ENCODE peak calls at places on chromosome X, in seven cellular contexts. M is breast epithelium, G is RWPE2, Z is neural progenitor cell, X is tibial nerve, V is epithelial cell of esophagus, J is lower lobe of right lung. H is an unnamed sample.

GRCh38 chrX:132266583-132267355 is 47.5 kb upstream of the RAP2C start:
- DNase-seq in Z (no peak), M (no peak), V (peak; percentile 57), X (no peak), J (no peak), G (no peak), H (peak; percentile 81)

GRCh38 chrX:53320543-53321215 is 39.3 kb upstream of the IQSEC2 start:
- DNase-seq in V (no peak), G (no peak), Z (peak; percentile 17), X (no peak), M (no peak), J (peak; percentile 48), H (no peak)

GRCh38 chrX:86148024-86148511 is at the start of gene DACH2:
- DNase-seq in J (peak; percentile 74), Z (peak; percentile 89), M (peak; percentile 44), V (peak; percentile 84), G (no peak), X (peak; percentile 19), H (peak; percentile 25)

GRCh38 chrX:6095469-6095868 is 133.2 kb downstream of the NLGN4X start:
- DNase-seq in X (no peak), G (no peak), M (no peak), V (peak; percentile 10), J (no peak), Z (peak; percentile 36), H (no peak)

GRCh38 chrX:48025561-48025960 is 18.8 kb downstream of the SPACA5 start:
- DNase-seq in G (no peak), Z (peak; percentile 71), M (no peak), J (no peak), X (peak; percentile 66), V (peak; percentile 64), H (peak; percentile 70)

GRCh38 chrX:120839506-120839905 is 36.2 kb downstream of the CT47B1 start:
- DNase-seq in G (no peak), J (no peak), V (peak; percentile 14), Z (no peak), X (no peak), M (no peak), H (peak; percentile 70)

GRCh38 chrX:46551494-46552128 is 6.4 kb upstream of the ZNF674 start:
- DNase-seq in J (no peak), G (no peak), M (no peak), V (peak; percentile 34), X (no peak), Z (peak; percentile 9), H (peak; percentile 24)

GRCh38 chrX:153966841-153967535 is 4.6 kb downstream of the HCFC1 start:
- DNase-seq in X (no peak), V (peak; percentile 30), G (no peak), J (no peak), Z (no peak), M (no peak), H (peak; percentile 49)

GRCh38 chrX:103839404-103839803 is 7.3 kb upstream of the RAB9B start:
- DNase-seq in V (peak; percentile 2), Z (no peak), M (no peak), G (no peak), J (no peak), X (no peak), H (peak; percentile 33)

GRCh38 chrX:131752493-131753198 is 208.8 kb downstream of the OR13H1 start:
- DNase-seq in J (no peak), Z (no peak), M (peak; percentile 81), V (no peak), G (no peak), X (no peak), H (peak; percentile 89)

GRCh38 chrX:13845721-13846378 is 29.0 kb upstream of the GPM6B start:
- DNase-seq in M (peak; percentile 82), J (no peak), G (no peak), Z (no peak), V (peak; percentile 20), X (no peak), H (peak; percentile 95)

GRCh38 chrX:103517246-103517645 is 2.0 kb downstream of the RAB40A start:
- DNase-seq in M (no peak), G (no peak), J (no peak), V (peak; percentile 14), X (no peak), Z (no peak), H (peak; percentile 89)

GRCh38 chrX:39065051-39065871 is 264.0 kb downstream of the MID1IP1 start:
- DNase-seq in X (no peak), G (no peak), Z (peak; percentile 91), M (no peak), J (no peak), V (no peak), H (no peak)

GRCh38 chrX:2501246-2502102 is 698 bp upstream of the DHRSX start:
- DNase-seq in M (no peak), Z (no peak), J (no peak), V (no peak), X (no peak), G (no peak), H (no peak)

GRCh38 chrX:2499507-2499906 is 1.3 kb downstream of the DHRSX start:
- DNase-seq in M (no peak), Z (no peak), X (no peak), J (no peak), V (no peak), G (no peak), H (no peak)

GRCh38 chrX:2498781-2499302 is 1.9 kb downstream of the DHRSX start:
- DNase-seq in G (no peak), M (no peak), X (peak; percentile 35), V (peak; percentile 28), Z (peak; percentile 71), J (no peak), H (peak; percentile 35)

GRCh38 chrX:2500681-2501151 is at the start of the genes DHRSX and ZBED1:
- DNase-seq in V (peak; percentile 35), G (no peak), M (no peak), J (peak; percentile 62), Z (peak; percentile 84), X (no peak), H (no peak)

DNA sequence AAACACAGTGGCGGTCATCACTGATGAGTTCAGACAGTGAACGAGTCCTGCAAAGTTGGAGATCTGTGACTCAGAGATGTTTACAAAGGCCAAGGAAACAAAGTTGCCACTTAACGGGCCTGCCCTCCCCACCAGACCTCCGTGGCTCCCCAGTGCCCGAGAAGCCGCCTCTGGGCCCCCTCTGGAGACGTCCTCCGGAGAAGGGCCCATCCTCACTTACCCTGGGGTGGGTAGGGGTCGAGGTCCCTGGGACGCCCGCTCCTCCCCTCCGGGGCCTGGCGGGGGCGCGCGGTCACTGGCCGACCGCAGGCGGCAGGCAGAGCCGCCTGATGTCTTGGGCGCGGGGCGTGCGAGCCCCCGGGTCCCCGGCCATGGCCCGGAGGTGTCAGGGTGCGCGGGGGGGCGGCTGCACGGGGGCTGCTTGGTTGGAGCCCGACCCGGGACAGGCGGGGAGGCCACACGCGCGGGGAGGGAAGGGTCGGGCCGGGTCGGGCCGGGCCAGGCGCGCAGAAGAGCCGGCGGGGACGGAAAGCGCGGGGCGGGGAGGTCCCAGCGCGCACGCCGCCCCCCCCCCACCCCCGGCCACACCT is 590 bp downstream of the DHRSX start:
- DNase-seq in Z (peak; percentile 71), G (no peak), M (no peak), V (peak; percentile 60), J (peak; percentile 61), X (no peak), H (peak; percentile 77)
- TF ChIP-seq CTCF in Z (peak; percentile 35), G (no peak), M (no peak), V (no peak), J (no peak), X (no peak), H (no peak)

DNA sequence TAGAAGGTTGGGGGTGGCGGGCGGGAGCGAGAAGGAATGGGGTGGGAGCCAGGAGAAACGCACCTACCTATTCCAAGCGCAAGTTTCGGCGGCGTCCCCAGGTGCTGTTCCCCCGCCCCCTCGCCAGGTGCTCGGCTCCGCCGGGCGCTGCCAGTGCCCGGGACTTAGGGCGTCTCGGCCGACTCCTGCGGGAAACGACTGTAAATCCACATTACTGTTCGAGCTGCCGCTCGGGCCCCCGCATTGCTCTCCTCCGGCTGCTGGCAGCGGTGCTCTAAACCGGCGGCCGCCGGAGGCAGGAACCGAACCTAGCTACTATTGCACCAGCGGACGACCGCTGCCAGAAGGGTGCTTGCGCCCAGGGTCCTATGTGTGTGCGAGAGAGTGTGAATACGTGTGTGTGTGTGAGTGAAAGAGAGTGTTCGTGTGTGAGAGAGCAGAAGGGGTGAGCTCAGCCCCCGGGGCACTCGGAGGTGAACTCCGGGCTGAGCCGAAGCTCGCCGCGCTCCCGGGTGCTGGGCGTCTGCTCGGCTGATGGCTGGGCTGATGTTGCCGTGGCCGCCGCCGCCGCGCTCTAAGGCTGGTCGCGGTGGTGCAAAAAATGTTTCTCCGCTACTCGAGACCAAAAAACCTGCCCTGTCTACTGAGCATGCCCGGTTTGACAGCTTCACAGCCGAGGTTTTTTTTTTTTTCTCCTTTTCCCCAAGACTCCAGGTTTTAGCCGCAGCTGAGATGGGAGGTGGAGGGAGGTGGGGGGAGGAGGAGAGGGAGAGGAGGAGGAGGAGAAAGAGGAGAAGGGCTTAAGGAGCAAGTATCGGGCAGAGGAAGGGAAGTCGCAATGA is 115.7 kb upstream of the TEX13C start:
- DNase-seq in M (no peak), V (peak; percentile 25), J (peak; percentile 41), Z (peak; percentile 70), G (peak; percentile 12), X (no peak), H (no peak)
- H3K4me3 ChIP-seq in M (peak overlapping the region; percentile 50), V (peak overlapping the region; percentile 38), J (peak overlapping the region; percentile 42), Z (peak overlapping the region; percentile 41), G (no peak overlapping the region), X (peak overlapping the region; percentile 27), H (no peak overlapping the region)

GRCh38 chrX:25432396-25432795 is 416.6 kb upstream of the ARX start:
- DNase-seq in X (no peak), J (no peak), Z (no peak), G (no peak), V (no peak), M (no peak), H (no peak)

GRCh38 chrX:25433307-25433706 is 417.5 kb upstream of the ARX start:
- DNase-seq in Z (no peak), X (no peak), V (no peak), J (no peak), G (no peak), M (no peak), H (no peak)

GRCh38 chrX:25427873-25428555 is 412.2 kb upstream of the ARX start:
- DNase-seq in X (no peak), V (no peak), G (no peak), Z (peak; percentile 36), J (no peak), M (no peak), H (no peak)
- TF ChIP-seq CTCF in X (no peak), V (no peak), G (no peak), Z (peak; percentile 45), J (no peak), M (no peak), H (no peak)

DNA sequence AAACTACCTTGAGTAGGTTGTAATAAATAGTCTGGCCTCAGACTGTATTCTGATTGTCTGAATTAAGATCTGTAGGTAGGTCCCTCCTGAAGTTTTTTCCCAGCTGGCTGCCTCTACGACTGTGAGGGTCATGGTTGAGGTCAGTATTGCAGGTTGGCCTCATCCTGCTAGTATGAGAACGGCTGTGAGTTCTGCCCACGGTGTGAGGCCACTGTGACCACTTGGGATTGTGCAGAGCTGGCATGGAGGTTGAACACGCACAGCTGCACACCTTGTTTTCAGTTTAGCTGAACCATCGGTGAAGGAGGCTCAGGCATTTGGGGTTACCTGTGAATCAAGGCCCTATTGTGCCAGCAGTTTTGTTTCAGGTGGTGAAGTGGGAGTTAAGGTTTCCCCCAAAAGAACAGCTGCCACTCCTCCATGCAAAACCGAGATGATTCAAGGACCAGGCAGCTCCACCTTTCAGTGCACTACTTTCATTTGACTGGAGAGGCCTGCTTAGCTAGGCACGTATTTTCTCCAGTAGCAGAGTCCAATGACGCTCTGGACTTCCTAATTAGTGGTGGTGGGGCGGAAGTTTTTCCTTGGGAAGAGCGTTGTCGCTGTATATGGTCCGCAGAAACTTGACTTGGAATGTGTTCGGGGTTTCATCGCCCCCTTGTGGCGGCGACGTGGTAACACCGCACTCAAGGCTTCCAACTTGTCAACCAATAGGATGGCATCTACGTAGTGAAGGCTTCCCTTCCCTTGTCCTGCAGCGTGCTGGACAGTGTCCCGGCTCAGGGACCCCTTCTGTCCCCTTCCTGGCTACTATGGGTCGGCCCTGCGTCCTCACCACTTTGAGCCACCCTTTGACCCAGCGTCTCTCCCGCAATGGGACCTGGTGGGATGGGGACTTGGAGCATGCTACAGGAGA is 13.8 kb downstream of the CMC4 start:
- DNase-seq in Z (peak; percentile 74), X (peak; percentile 36), J (peak; percentile 66), M (peak; percentile 58), V (peak; percentile 70), G (no peak), H (peak; percentile 78)
- H3K4me3 ChIP-seq in Z (no peak overlapping the region), X (no peak overlapping the region), J (peak overlapping the region; percentile 28), M (peak overlapping the region; percentile 23), V (peak overlapping the region; percentile 16), G (no peak overlapping the region), H (peak overlapping the region; percentile 23)